ENCODE peak calls at places on chromosomes 3 and 15, in eight cellular contexts. C is Peyer's patch, B is NB4, H is ovary, U is body of pancreas, S is breast epithelium, I is adrenal gland, L is heart left ventricle. T is an unnamed sample.
A peak's percentile ranks its signal among the peaks of the same experiment; 100 is the strongest.

GRCh38 chr15:95825198-95825597 is 505.3 kb upstream of the NR2F2 start:
- DNase-seq in U (no peak), C (no peak), L (no peak), I (no peak), H (no peak), S (no peak), B (no peak), T (no peak)

GRCh38 chr3:146131616-146132410 is 29.2 kb downstream of the PLOD2 start:
- DNase-seq in H (no peak), L (no peak), U (no peak), S (no peak), B (no peak), I (no peak), C (no peak), T (no peak)

GRCh38 chr3:81393251-81393650 is 368.2 kb downstream of the GBE1 start:
- DNase-seq in B (no peak), L (no peak), C (no peak), H (no peak), I (no peak), U (no peak), S (no peak), T (no peak)

GRCh38 chr3:57961828-57962447 is 46.3 kb upstream of the FLNB start:
- DNase-seq in L (no peak), C (no peak), H (no peak), B (peak; percentile 68), I (no peak), U (no peak), S (no peak), T (no peak)

GRCh38 chr3:54777141-54777540 is 150.7 kb downstream of the LRTM1 start:
- DNase-seq in S (no peak), H (no peak), I (no peak), B (no peak), U (no peak), C (no peak), L (no peak), T (no peak)

GRCh38 chr15:69578252-69578651 is 125.6 kb downstream of the RPLP1 start:
- DNase-seq in B (no peak), L (no peak), S (no peak), I (no peak), U (peak; percentile 43), H (no peak), C (peak; percentile 43), T (no peak)

GRCh38 chr15:45634442-45635190 is at the start of gene SQOR:
- DNase-seq in H (peak; percentile 76), L (peak; percentile 93), I (peak; percentile 92), S (peak; percentile 82), C (peak; percentile 95), B (peak; percentile 89), U (peak; percentile 96), T (peak; percentile 98)

GRCh38 chr3:114764056-114764492 is 383.0 kb downstream of the ZBTB20 start:
- DNase-seq in H (no peak), U (no peak), I (no peak), B (no peak), L (no peak), C (peak; percentile 48), S (no peak), T (no peak)

GRCh38 chr3:55434789-55435188 is 52.3 kb downstream of the WNT5A start:
- DNase-seq in S (no peak), H (no peak), L (no peak), U (peak; percentile 62), C (no peak), I (peak; percentile 13), B (peak; percentile 38), T (no peak)

GRCh38 chr3:73255609-73256029 is 194.2 kb downstream of the EBLN2 start:
- DNase-seq in I (peak; percentile 26), L (no peak), B (peak; percentile 35), U (peak; percentile 44), C (no peak), H (peak; percentile 42), S (no peak), T (no peak)

GRCh38 chr3:189363856-189364255 is 192.1 kb downstream of the TPRG1 start:
- DNase-seq in C (no peak), L (no peak), I (peak; percentile 16), H (no peak), B (no peak), S (no peak), U (no peak), T (no peak)

GRCh38 chr3:169497567-169498257 is 165.8 kb downstream of the MECOM start:
- DNase-seq in B (no peak), I (no peak), C (no peak), S (no peak), U (no peak), H (no peak), L (no peak), T (no peak)

GRCh38 chr3:169811606-169812123 is 1.0 kb upstream of the LRRIQ4 start:
- DNase-seq in B (peak; percentile 75), C (no peak), H (no peak), L (no peak), S (no peak), U (no peak), I (no peak), T (no peak)

GRCh38 chr3:149415484-149415883 is 38.0 kb upstream of the TM4SF1 start:
- DNase-seq in C (no peak), U (no peak), S (no peak), I (no peak), H (no peak), B (no peak), L (no peak), T (no peak)

GRCh38 chr3:99997293-99997692 is 117.0 kb downstream of the FILIP1L start:
- DNase-seq in B (no peak), U (no peak), I (no peak), S (no peak), L (no peak), H (no peak), C (no peak), T (no peak)

GRCh38 chr15:74036271-74037170 is 42.0 kb downstream of the PML start:
- DNase-seq in C (no peak), L (no peak), S (no peak), H (peak; percentile 73), B (peak; percentile 46), I (peak; percentile 72), U (peak; percentile 48), T (peak; percentile 65)

GRCh38 chr3:170585008-170585936 is 603 bp downstream of the SLC7A14 start:
- DNase-seq in U (no peak), C (no peak), L (peak; percentile 56), I (no peak), S (no peak), B (no peak), H (peak; percentile 35), T (no peak)

GRCh38 chr3:8420613-8421012 is 81.0 kb upstream of the LMCD1 start:
- DNase-seq in C (no peak), U (no peak), H (no peak), L (no peak), B (no peak), S (no peak), I (no peak), T (no peak)

GRCh38 chr3:24242012-24242698 is 252.5 kb downstream of the THRB start:
- DNase-seq in H (no peak), B (no peak), L (no peak), I (peak; percentile 26), S (peak; percentile 35), C (no peak), U (peak; percentile 40), T (no peak)

GRCh38 chr3:173976281-173976680 is 578.7 kb downstream of the NLGN1 start:
- DNase-seq in B (no peak), C (no peak), U (no peak), L (no peak), S (no peak), I (no peak), H (no peak), T (no peak)

DNA sequence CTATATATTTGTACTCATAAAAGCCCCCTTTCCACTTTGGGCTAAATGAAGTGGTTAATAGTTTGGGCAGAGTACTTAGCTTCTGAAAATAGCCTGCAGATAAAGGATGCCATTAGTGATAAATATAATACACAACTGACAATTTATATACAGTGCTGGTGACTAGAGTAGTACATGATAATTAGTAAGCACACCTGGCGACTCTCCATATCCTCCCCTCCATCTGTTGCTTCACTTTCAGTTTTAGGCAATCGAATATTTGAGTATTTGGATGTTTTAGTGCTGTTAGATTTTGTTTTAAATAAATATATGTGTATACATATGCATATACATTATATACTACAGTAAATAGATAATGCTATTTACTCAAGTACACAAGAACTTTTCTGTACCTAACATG is 35.9 kb upstream of the CHMP2B start:
- DNase-seq in U (no peak), I (no peak), C (no peak), B (no peak), H (no peak), L (no peak), S (no peak), T (no peak)
- H3K4me3 ChIP-seq in U (no peak overlapping the region), I (no peak overlapping the region), C (no peak overlapping the region), B (no peak overlapping the region), H (no peak overlapping the region), L (no peak overlapping the region), S (no peak overlapping the region), T (no peak overlapping the region)

DNA sequence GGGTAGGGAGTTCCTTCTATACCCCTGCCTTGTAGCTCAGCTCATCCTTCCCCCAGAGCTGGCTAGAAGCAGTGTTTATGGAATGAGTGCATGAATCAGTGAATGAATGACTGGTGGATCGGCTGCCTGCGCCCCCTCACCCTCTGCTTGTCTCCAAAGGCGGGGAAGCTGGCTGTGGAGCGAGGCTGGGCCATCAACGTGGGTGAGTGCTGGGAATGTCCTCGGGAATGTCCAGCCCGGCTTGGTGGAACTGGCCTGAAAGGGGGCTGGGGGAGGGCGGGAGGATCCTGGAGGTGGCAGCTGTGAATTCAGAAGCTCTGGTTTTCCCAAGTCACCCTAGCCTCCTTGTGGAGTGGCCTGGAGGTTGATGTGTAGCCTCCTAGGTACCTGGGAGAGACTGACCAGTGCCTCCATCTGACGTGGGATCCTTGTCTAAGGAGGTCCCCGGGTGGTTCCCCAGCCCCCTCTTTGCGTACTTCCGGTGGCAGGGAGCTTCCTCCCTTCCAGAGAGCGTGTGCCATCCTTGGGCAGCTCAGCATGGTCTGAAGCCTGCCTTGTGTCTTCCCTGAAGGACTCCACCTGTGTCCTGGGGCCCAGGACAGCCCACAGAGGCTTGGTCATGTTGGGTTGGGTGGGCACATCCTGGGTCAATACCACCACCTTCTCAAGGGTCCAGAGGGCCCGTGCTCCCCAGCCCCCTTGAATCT is 18.4 kb downstream of the HDAC11 start:
- DNase-seq in B (no peak), C (peak; percentile 34), I (no peak), U (no peak), S (no peak), L (peak; percentile 42), H (no peak), T (no peak)
- TF ChIP-seq CTCF in B (no peak), C (no peak), I (no peak), U (no peak), S (no peak), L (no peak), H (no peak), T (no peak)

GRCh38 chr3:45885979-45886711 is at the start of gene CCR9:
- DNase-seq in U (no peak), I (no peak), C (no peak), B (no peak), S (no peak), L (no peak), H (no peak), T (no peak)
- TF ChIP-seq POLR2A in U (no peak), I (no peak), C (peak; percentile 51), B (no peak), S (no peak), L (no peak), H (no peak), T (no peak)

GRCh38 chr3:43528498-43529099 is 93.2 kb downstream of the ANO10 start:
- DNase-seq in U (no peak), S (no peak), H (no peak), L (no peak), B (no peak), I (no peak), C (no peak), T (no peak)
- H3K4me3 ChIP-seq in U (no peak overlapping the region), S (no peak overlapping the region), H (no peak overlapping the region), L (no peak overlapping the region), B (no peak overlapping the region), I (no peak overlapping the region), C (no peak overlapping the region), T (no peak overlapping the region)

T was measured in lower leg skin.